ENCODE peak calls at places on chromosomes 12 and 14, in five cellular contexts. X, I, G, Z and K are unnamed samples.

GRCh38 chr12:41697161-41697560 is 447.5 kb downstream of the GXYLT1 start:
- DNase-seq in I (no peak), Z (no peak), X (no peak), G (no peak), K (no peak)

GRCh38 chr12:40253936-40254335 is 29.1 kb downstream of the LRRK2 start:
- DNase-seq in I (no peak), G (no peak), Z (no peak), X (peak; percentile 1), K (no peak)

GRCh38 chr12:49750027-49750977 is 8.9 kb downstream of the TMBIM6 start:
- DNase-seq in I (peak; percentile 19), G (no peak), X (peak; percentile 76), Z (no peak), K (peak; percentile 46)

GRCh38 chr14:106228541-106229158 is 702.3 kb downstream of the TMEM121 start:
- DNase-seq in G (no peak), Z (no peak), X (no peak), I (peak; percentile 11), K (peak; percentile 8)

GRCh38 chr14:40347675-40348074 is 915.4 kb upstream of the FBXO33 start:
- DNase-seq in G (no peak), Z (no peak), X (no peak), I (no peak), K (no peak)

GRCh38 chr14:96394047-96394815 is 2.3 kb downstream of the AK7 start:
- DNase-seq in X (no peak), G (no peak), Z (no peak), I (no peak), K (no peak)

GRCh38 chr14:37194698-37195097 is 3.0 kb upstream of the MIPOL1 start:
- DNase-seq in I (no peak), G (no peak), Z (no peak), X (no peak), K (peak; percentile 32)

GRCh38 chr12:88552672-88553079 is 27.6 kb downstream of the KITLG start:
- DNase-seq in I (no peak), G (no peak), Z (no peak), X (peak; percentile 78), K (no peak)

GRCh38 chr12:51429705-51430104 is 5.1 kb downstream of the SLC4A8 start:
- DNase-seq in X (no peak), G (no peak), Z (no peak), I (no peak), K (no peak)

GRCh38 chr14:91835920-91836843 is 31.2 kb downstream of the TC2N start:
- DNase-seq in Z (peak; percentile 89), I (peak; percentile 77), G (peak; percentile 91), X (peak; percentile 36), K (peak; percentile 94)

GRCh38 chr12:55743131-55743921 is 404 bp downstream of the GDF11 start:
- DNase-seq in I (peak; percentile 46), X (peak; percentile 76), Z (peak; percentile 81), G (peak; percentile 78), K (peak; percentile 66)

GRCh38 chr14:104494483-104494882 is 85.1 kb upstream of the C14orf180 start:
- DNase-seq in G (no peak), X (no peak), Z (no peak), I (no peak), K (no peak)

GRCh38 chr12:104974626-104975290 is 11.4 kb upstream of the NOPCHAP1 start:
- DNase-seq in X (no peak), G (no peak), Z (no peak), I (no peak), K (no peak)

GRCh38 chr12:102883204-102883799 is 33.7 kb downstream of the PAH start:
- DNase-seq in I (no peak), Z (peak; percentile 74), X (peak; percentile 40), G (peak; percentile 52), K (peak; percentile 35)

GRCh38 chr12:13337786-13338185 is 141.3 kb downstream of the EMP1 start:
- DNase-seq in G (no peak), X (no peak), Z (no peak), I (no peak), K (no peak)

GRCh38 chr12:28958553-28959195 is 190.4 kb upstream of the FAR2 start:
- DNase-seq in G (no peak), X (peak; percentile 86), I (no peak), Z (no peak), K (no peak)

GRCh38 chr14:47442206-47442605 is 233.2 kb downstream of the MDGA2 start:
- DNase-seq in X (peak; percentile 1), G (no peak), I (no peak), Z (peak; percentile 80), K (no peak)

GRCh38 chr14:103023881-103024473 is 33.4 kb downstream of the CDC42BPB start:
- DNase-seq in I (no peak), Z (no peak), X (peak; percentile 68), G (no peak), K (no peak)

GRCh38 chr14:24071144-24071697 is at the start of gene CPNE6:
- DNase-seq in Z (no peak), G (peak; percentile 42), I (no peak), X (no peak), K (no peak)

GRCh38 chr12:54054442-54055332 is 1.1 kb downstream of the HOXC4 start:
- DNase-seq in G (no peak), I (no peak), Z (no peak), X (no peak), K (peak; percentile 32)

GRCh38 chr14:25050494-25051170 is 685 bp upstream of the STXBP6 start:
- DNase-seq in I (no peak), Z (no peak), G (no peak), X (peak; percentile 83), K (peak; percentile 37)

GRCh38 chr12:107277850-107278249 is 184.5 kb upstream of the CRY1 start:
- DNase-seq in G (no peak), I (no peak), X (peak; percentile 19), Z (no peak), K (no peak)

GRCh38 chr12:53737951-53738833 is 10.9 kb upstream of the CALCOCO1 start:
- DNase-seq in Z (peak; percentile 88), I (peak; percentile 26), X (no peak), G (no peak), K (peak; percentile 40)

GRCh38 chr14:71932229-71932951 is at the start of gene RGS6:
- DNase-seq in G (peak; percentile 56), I (no peak), Z (peak; percentile 83), X (peak; percentile 16), K (peak; percentile 49)

GRCh38 chr14:88554458-88555286 is at the start of gene PTPN21:
- DNase-seq in G (peak; percentile 83), X (peak; percentile 83), I (no peak), Z (peak; percentile 77), K (peak; percentile 75)

GRCh38 chr14:29681308-29681707 is 246.3 kb downstream of the PRKD1 start:
- DNase-seq in G (no peak), Z (no peak), X (no peak), I (no peak), K (no peak)

GRCh38 chr12:49961111-49961922 is at the start of gene AQP5:
- DNase-seq in X (no peak), I (no peak), G (no peak), Z (no peak), K (no peak)

GRCh38 chr12:102009796-102010195 is 52.0 kb downstream of the WASHC3 start:
- DNase-seq in I (no peak), G (no peak), X (no peak), Z (no peak), K (no peak)

GRCh38 chr14:98227000-98227726 is 1044.8 kb downstream of the BCL11B start:
- DNase-seq in Z (no peak), X (no peak), I (no peak), G (no peak), K (no peak)

GRCh38 chr12:87952223-87952622 is 77.0 kb downstream of the C12orf50 start:
- DNase-seq in X (no peak), G (no peak), I (no peak), Z (no peak), K (no peak)

GRCh38 chr12:117853600-117853999 is 115.2 kb downstream of the KSR2 start:
- DNase-seq in Z (no peak), I (no peak), G (no peak), X (no peak), K (peak; percentile 16)

GRCh38 chr12:12779529-12779928 is 5.9 kb upstream of the APOLD1 start:
- DNase-seq in G (no peak), Z (no peak), X (peak; percentile 86), I (no peak), K (peak; percentile 83)

GRCh38 chr14:52021971-52022600 is 32.7 kb downstream of the RTRAF start:
- DNase-seq in Z (no peak), G (no peak), I (no peak), X (no peak), K (no peak)

GRCh38 chr12:31876568-31877424 is 82.4 kb upstream of the RESF1 start:
- DNase-seq in G (peak; percentile 53), I (no peak), X (no peak), Z (no peak), K (no peak)
- H3K4me1 ChIP-seq in G (peaks cover 5% of the 10 kb centered on the region), I (peaks cover 27% of the 10 kb centered on the region), X (no peaks in the 10 kb centered on the region), Z (no peaks in the 10 kb centered on the region), K (no peaks in the 10 kb centered on the region)

GRCh38 chr14:21964180-21964579 is 290.6 kb upstream of the OR4E1 start:
- DNase-seq in X (no peak), G (no peak), Z (no peak), I (no peak), K (no peak)
- H3K27ac ChIP-seq in X (no peak overlapping the region), G (no peak overlapping the region), Z (no peak overlapping the region), I (no peak overlapping the region), K (no peak overlapping the region)

GRCh38 chr14:56136571-56137498 is 18.6 kb downstream of the PELI2 start:
- DNase-seq in Z (no peak), G (no peak), I (no peak), X (no peak), K (no peak)
- H3K4me1 ChIP-seq in Z (peaks cover 13% of the 10 kb centered on the region), G (peaks cover 30% of the 10 kb centered on the region), I (no peaks in the 10 kb centered on the region), X (no peaks in the 10 kb centered on the region), K (no peaks in the 10 kb centered on the region)

DNA sequence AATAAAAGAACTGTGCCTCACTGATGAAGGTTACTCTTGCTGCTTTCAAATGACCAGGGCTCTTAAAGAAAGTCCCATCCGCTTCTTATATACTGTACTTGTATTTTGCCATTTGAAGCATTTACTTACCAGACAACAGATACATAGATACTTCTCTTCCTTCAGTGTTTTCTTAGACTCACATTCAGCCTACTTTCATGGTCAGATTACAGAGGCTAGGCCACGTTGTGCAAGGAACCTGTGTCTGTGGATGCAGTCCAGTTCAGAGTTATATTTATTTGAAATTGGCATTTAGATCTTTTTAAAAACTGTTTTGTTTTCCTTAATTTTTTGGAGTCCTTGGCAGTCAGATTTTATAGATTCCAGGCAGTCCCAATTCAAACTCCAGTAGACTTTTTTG is 6.2 kb downstream of the CHURC1 start:
- DNase-seq in Z (no peak), X (no peak), I (no peak), G (no peak), K (no peak)
- H3K27ac ChIP-seq in Z (no peak overlapping the region), X (no peak overlapping the region), I (no peak overlapping the region), G (no peak overlapping the region), K (no peak overlapping the region)

DNA sequence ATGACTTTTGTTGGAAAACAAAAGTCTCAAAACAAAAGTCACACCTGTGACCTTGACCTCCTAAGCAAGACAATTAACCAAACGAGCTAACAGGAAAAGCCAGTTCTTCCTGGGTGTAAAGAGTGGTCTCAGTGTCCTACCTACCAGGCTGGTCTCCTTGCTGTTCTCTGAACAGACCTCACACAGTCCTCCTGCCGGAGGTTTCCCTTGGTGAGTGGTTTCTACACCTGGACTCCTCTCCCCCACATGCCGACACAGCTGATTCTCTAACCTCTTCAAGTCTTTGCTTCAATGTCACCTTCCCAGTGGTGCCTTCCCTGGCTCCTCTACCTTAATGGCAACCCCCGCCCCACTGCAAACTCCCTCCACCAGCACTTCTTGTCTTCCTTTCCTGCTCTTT is 238.6 kb downstream of the ZFP36L1 start:
- DNase-seq in G (no peak), I (no peak), X (no peak), Z (peak; percentile 8), K (no peak)
- H3K4me1 ChIP-seq in G (peaks cover 48% of the 10 kb centered on the region), I (no peaks in the 10 kb centered on the region), X (peaks cover 15% of the 10 kb centered on the region), Z (peaks cover 11% of the 10 kb centered on the region), K (no peaks in the 10 kb centered on the region)

GRCh38 chr12:108734200-108734906 is 3.0 kb upstream of the CORO1C start:
- DNase-seq in X (peak; percentile 79), Z (peak; percentile 39), I (no peak), G (no peak), K (peak; percentile 99)
- H3K27ac ChIP-seq in X (no peak overlapping the region), Z (no peak overlapping the region), I (no peak overlapping the region), G (no peak overlapping the region), K (peak overlapping the region; percentile 74)